ENCODE peak calls at places on chromosomes 4 and X, in four cellular contexts. L, I, S and A are unnamed samples.

GRCh38 chrX:136067097-136067496 is 80.2 kb upstream of the FHL1 start:
- DNase-seq in L (no peak), I (no peak), S (no peak), A (no peak)

GRCh38 chr4:187027231-187027760 is 303.6 kb upstream of the FAT1 start:
- DNase-seq in L (no peak), I (peak; percentile 2), S (no peak), A (no peak)

GRCh38 chrX:140697618-140698017 is 11.9 kb upstream of the LINC00632 start:
- DNase-seq in L (no peak), I (peak; percentile 28), S (no peak), A (no peak)

GRCh38 chrX:45771560-45772340 is 571.1 kb upstream of the DIPK2B start:
- DNase-seq in L (no peak), I (peak; percentile 87), S (peak; percentile 25), A (no peak)

GRCh38 chr4:16684083-16684482 is 214.4 kb downstream of the LDB2 start:
- DNase-seq in L (no peak), I (peak; percentile 20), S (no peak), A (no peak)

GRCh38 chrX:53317365-53318069 is 36.1 kb upstream of the IQSEC2 start:
- DNase-seq in L (peak; percentile 82), I (peak; percentile 58), S (peak; percentile 77), A (peak; percentile 13)

GRCh38 chr4:168715889-168716288 is 219.0 kb downstream of the PALLD start:
- DNase-seq in L (no peak), I (no peak), S (no peak), A (no peak)

GRCh38 chr4:80831383-80832361 is 198.8 kb upstream of the BMP3 start:
- DNase-seq in L (no peak), I (peak; percentile 28), S (no peak), A (no peak)

GRCh38 chr4:27278615-27279014 is 418.0 kb downstream of the STIM2 start:
- DNase-seq in L (no peak), I (peak; percentile 54), S (no peak), A (peak; percentile 4)

GRCh38 chrX:150768132-150768485 is 74.9 kb downstream of the MTMR1 start:
- DNase-seq in L (no peak), I (no peak), S (no peak), A (no peak)

GRCh38 chrX:103073442-103073841 is 9.5 kb upstream of the BEX1 start:
- DNase-seq in L (no peak), I (peak; percentile 55), S (no peak), A (no peak)

GRCh38 chr4:115159141-115159540 is 45.7 kb upstream of the NDST4 start:
- DNase-seq in L (no peak), I (peak; percentile 10), S (no peak), A (no peak)

GRCh38 chr4:3067473-3068001 is 6.8 kb downstream of the HTT-AS start:
- DNase-seq in L (no peak), I (no peak), S (no peak), A (no peak)

GRCh38 chr4:41670530-41670929 is 78.0 kb downstream of the PHOX2B start:
- DNase-seq in L (no peak), I (no peak), S (no peak), A (no peak)

GRCh38 chr4:15294832-15295231 is 133.0 kb upstream of the C1QTNF7 start:
- DNase-seq in L (no peak), I (no peak), S (no peak), A (no peak)

GRCh38 chr4:40525811-40526598 is 103.7 kb downstream of the RBM47 start:
- DNase-seq in L (no peak), I (peak; percentile 78), S (no peak), A (no peak)

GRCh38 chr4:14906805-14907204 is 95.5 kb upstream of the CPEB2 start:
- DNase-seq in L (no peak), I (no peak), S (no peak), A (no peak)

GRCh38 chr4:9825049-9825448 is 43.6 kb downstream of the DRD5 start:
- DNase-seq in L (no peak), I (no peak), S (no peak), A (no peak)

GRCh38 chr4:53703267-53703655 is 112.0 kb upstream of the LNX1 start:
- DNase-seq in L (no peak), I (no peak), S (no peak), A (no peak)

GRCh38 chrX:110678591-110678990 is 117.0 kb downstream of the CHRDL1 start:
- DNase-seq in L (no peak), I (peak; percentile 6), S (no peak), A (no peak)